ENCODE peak calls at places on chromosomes 5 and 9, in eight cellular contexts. One of them, this sample, is unnamed.
A peak's percentile ranks its signal among the peaks of the same experiment; 100 is the strongest.

GRCh38 chr9:107815782-107816181 is 326.2 kb upstream of the KLF4 start:
- DNase-seq in HAP-1: no peak
- DNase-seq in CD8-positive, alpha-beta T cell: no peak
- DNase-seq in cardiac fibroblast: no peak
- DNase-seq in lower leg skin: no peak
- DNase-seq in endothelial cell of umbilical vein: no peak
- DNase-seq in body of pancreas: no peak
- DNase-seq in H7: no peak
- DNase-seq in this sample: no peak

GRCh38 chr9:120366646-120367019 is 213.3 kb downstream of the CDK5RAP2 start:
- DNase-seq in HAP-1: no peak
- DNase-seq in CD8-positive, alpha-beta T cell: no peak
- DNase-seq in cardiac fibroblast: peak; percentile 94
- DNase-seq in lower leg skin: no peak
- DNase-seq in endothelial cell of umbilical vein: peak; percentile 83
- DNase-seq in body of pancreas: peak; percentile 51
- DNase-seq in H7: peak; percentile 80
- DNase-seq in this sample: peak; percentile 41

GRCh38 chr5:132859889-132860437 is 6.3 kb downstream of the GDF9 start:
- DNase-seq in HAP-1: no peak
- DNase-seq in CD8-positive, alpha-beta T cell: no peak
- DNase-seq in cardiac fibroblast: no peak
- DNase-seq in lower leg skin: no peak
- DNase-seq in endothelial cell of umbilical vein: no peak
- DNase-seq in body of pancreas: no peak
- DNase-seq in H7: no peak
- DNase-seq in this sample: no peak

GRCh38 chr9:80125731-80126264 is 554.0 kb downstream of the TLE4 start:
- DNase-seq in HAP-1: no peak
- DNase-seq in CD8-positive, alpha-beta T cell: no peak
- DNase-seq in cardiac fibroblast: no peak
- DNase-seq in lower leg skin: no peak
- DNase-seq in endothelial cell of umbilical vein: no peak
- DNase-seq in body of pancreas: no peak
- DNase-seq in H7: no peak
- DNase-seq in this sample: no peak

GRCh38 chr5:78592735-78593386 is 55.7 kb downstream of the LHFPL2 start:
- DNase-seq in HAP-1: no peak
- DNase-seq in CD8-positive, alpha-beta T cell: no peak
- DNase-seq in cardiac fibroblast: peak; percentile 38
- DNase-seq in lower leg skin: no peak
- DNase-seq in endothelial cell of umbilical vein: no peak
- DNase-seq in body of pancreas: no peak
- DNase-seq in H7: no peak
- DNase-seq in this sample: no peak

GRCh38 chr9:16442622-16443021 is 427.8 kb downstream of the BNC2 start:
- DNase-seq in HAP-1: no peak
- DNase-seq in CD8-positive, alpha-beta T cell: no peak
- DNase-seq in cardiac fibroblast: peak; percentile 62
- DNase-seq in lower leg skin: no peak
- DNase-seq in endothelial cell of umbilical vein: no peak
- DNase-seq in body of pancreas: no peak
- DNase-seq in H7: no peak
- DNase-seq in this sample: no peak

GRCh38 chr5:8396756-8397155 is 527.8 kb downstream of the MTRR start:
- DNase-seq in HAP-1: no peak
- DNase-seq in CD8-positive, alpha-beta T cell: no peak
- DNase-seq in cardiac fibroblast: no peak
- DNase-seq in lower leg skin: no peak
- DNase-seq in endothelial cell of umbilical vein: no peak
- DNase-seq in body of pancreas: no peak
- DNase-seq in H7: no peak
- DNase-seq in this sample: no peak

GRCh38 chr5:144102361-144102760 is 68.1 kb downstream of the YIPF5 start:
- DNase-seq in HAP-1: no peak
- DNase-seq in CD8-positive, alpha-beta T cell: no peak
- DNase-seq in cardiac fibroblast: no peak
- DNase-seq in lower leg skin: no peak
- DNase-seq in endothelial cell of umbilical vein: no peak
- DNase-seq in body of pancreas: no peak
- DNase-seq in H7: no peak
- DNase-seq in this sample: no peak

GRCh38 chr5:10288600-10289213 is 19.0 kb downstream of the CMBL start:
- DNase-seq in HAP-1: peak; percentile 24
- DNase-seq in CD8-positive, alpha-beta T cell: no peak
- DNase-seq in cardiac fibroblast: no peak
- DNase-seq in lower leg skin: peak; percentile 51
- DNase-seq in endothelial cell of umbilical vein: no peak
- DNase-seq in body of pancreas: peak; percentile 94
- DNase-seq in H7: peak; percentile 21
- DNase-seq in this sample: no peak

GRCh38 chr5:99099691-99100090 is 170.9 kb upstream of the CHD1 start:
- DNase-seq in HAP-1: no peak
- DNase-seq in CD8-positive, alpha-beta T cell: no peak
- DNase-seq in cardiac fibroblast: no peak
- DNase-seq in lower leg skin: no peak
- DNase-seq in endothelial cell of umbilical vein: no peak
- DNase-seq in body of pancreas: no peak
- DNase-seq in H7: no peak
- DNase-seq in this sample: no peak

GRCh38 chr5:99054972-99055371 is 126.2 kb upstream of the CHD1 start:
- DNase-seq in HAP-1: no peak
- DNase-seq in CD8-positive, alpha-beta T cell: no peak
- DNase-seq in cardiac fibroblast: no peak
- DNase-seq in lower leg skin: no peak
- DNase-seq in endothelial cell of umbilical vein: peak; percentile 73
- DNase-seq in body of pancreas: no peak
- DNase-seq in H7: no peak
- DNase-seq in this sample: no peak

GRCh38 chr5:150582281-150582791 is 58.1 kb upstream of the SYNPO start:
- DNase-seq in HAP-1: no peak
- DNase-seq in CD8-positive, alpha-beta T cell: no peak
- DNase-seq in cardiac fibroblast: peak; percentile 80
- DNase-seq in lower leg skin: no peak
- DNase-seq in endothelial cell of umbilical vein: peak; percentile 38
- DNase-seq in body of pancreas: peak; percentile 85
- DNase-seq in H7: no peak
- DNase-seq in this sample: no peak

GRCh38 chr5:132459983-132460834 is 30.4 kb downstream of the IRF1 start:
- DNase-seq in HAP-1: no peak
- DNase-seq in CD8-positive, alpha-beta T cell: no peak
- DNase-seq in cardiac fibroblast: no peak
- DNase-seq in lower leg skin: no peak
- DNase-seq in endothelial cell of umbilical vein: no peak
- DNase-seq in body of pancreas: peak; percentile 61
- DNase-seq in H7: peak; percentile 62
- DNase-seq in this sample: no peak

GRCh38 chr5:137563646-137564474 is 64.7 kb upstream of the SPOCK1 start:
- DNase-seq in HAP-1: no peak
- DNase-seq in CD8-positive, alpha-beta T cell: no peak
- DNase-seq in cardiac fibroblast: peak; percentile 94
- DNase-seq in lower leg skin: no peak
- DNase-seq in endothelial cell of umbilical vein: peak; percentile 95
- DNase-seq in body of pancreas: peak; percentile 34
- DNase-seq in H7: no peak
- DNase-seq in this sample: no peak
- H3K4me3 ChIP-seq in HAP-1: no peak overlapping the region
- H3K4me3 ChIP-seq in CD8-positive, alpha-beta T cell: no peak overlapping the region
- H3K4me3 ChIP-seq in cardiac fibroblast: no peak overlapping the region
- H3K4me3 ChIP-seq in lower leg skin: no peak overlapping the region
- H3K4me3 ChIP-seq in endothelial cell of umbilical vein: no peak overlapping the region
- H3K4me3 ChIP-seq in body of pancreas: no peak overlapping the region
- H3K4me3 ChIP-seq in H7: no peak overlapping the region
- H3K4me3 ChIP-seq in this sample: no peak overlapping the region

DNA sequence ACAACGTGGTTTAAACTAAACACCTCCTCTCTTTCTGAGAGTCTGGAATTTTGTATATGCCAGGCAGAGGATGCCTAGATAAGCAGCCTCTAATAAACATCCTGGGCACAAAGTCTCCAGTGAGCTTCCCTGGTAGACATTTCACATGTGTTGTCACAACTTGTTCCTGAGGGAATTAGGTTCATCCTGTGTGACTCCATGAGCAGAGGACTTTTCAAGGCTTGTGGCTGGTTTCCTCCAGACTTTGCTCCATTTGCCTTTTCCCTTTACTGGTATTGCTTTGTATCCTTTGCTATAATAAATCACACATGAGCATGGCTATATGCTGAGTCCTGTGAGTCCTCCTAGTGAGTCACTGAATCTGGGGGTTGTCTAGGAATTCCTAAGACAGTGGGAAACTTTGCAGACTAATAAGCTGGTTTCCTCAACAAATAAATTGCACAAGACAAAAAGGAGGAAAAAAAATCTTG is 77.4 kb downstream of the NR2F1-AS1 start:
- DNase-seq in HAP-1: no peak
- DNase-seq in CD8-positive, alpha-beta T cell: no peak
- DNase-seq in cardiac fibroblast: peak; percentile 86
- DNase-seq in lower leg skin: no peak
- DNase-seq in endothelial cell of umbilical vein: peak; percentile 79
- DNase-seq in body of pancreas: no peak
- DNase-seq in H7: no peak
- DNase-seq in this sample: no peak
- H3K4me3 ChIP-seq in HAP-1: no peak overlapping the region
- H3K4me3 ChIP-seq in CD8-positive, alpha-beta T cell: no peak overlapping the region
- H3K4me3 ChIP-seq in cardiac fibroblast: no peak overlapping the region
- H3K4me3 ChIP-seq in lower leg skin: no peak overlapping the region
- H3K4me3 ChIP-seq in endothelial cell of umbilical vein: no peak overlapping the region
- H3K4me3 ChIP-seq in body of pancreas: no peak overlapping the region
- H3K4me3 ChIP-seq in H7: no peak overlapping the region
- H3K4me3 ChIP-seq in this sample: no peak overlapping the region

GRCh38 chr5:51382759-51383493 is at the start of gene ISL1:
- DNase-seq in HAP-1: peak; percentile 91
- DNase-seq in CD8-positive, alpha-beta T cell: no peak
- DNase-seq in cardiac fibroblast: peak; percentile 57
- DNase-seq in lower leg skin: no peak
- DNase-seq in endothelial cell of umbilical vein: peak; percentile 90
- DNase-seq in body of pancreas: peak; percentile 69
- DNase-seq in H7: peak; percentile 94
- DNase-seq in this sample: no peak
- H3K4me3 ChIP-seq in HAP-1: peak within 1 kb of the TSS; percentile 44
- H3K4me3 ChIP-seq in CD8-positive, alpha-beta T cell: no peak within 1 kb of the TSS
- H3K4me3 ChIP-seq in cardiac fibroblast: peak within 1 kb of the TSS; percentile 37
- H3K4me3 ChIP-seq in lower leg skin: peak within 1 kb of the TSS; percentile 22
- H3K4me3 ChIP-seq in endothelial cell of umbilical vein: peak within 1 kb of the TSS; percentile 46
- H3K4me3 ChIP-seq in body of pancreas: peak within 1 kb of the TSS; percentile 0
- H3K4me3 ChIP-seq in H7: peak within 1 kb of the TSS; percentile 57
- H3K4me3 ChIP-seq in this sample: peak within 1 kb of the TSS; percentile 38

GRCh38 chr5:168656633-168657032 is 77.5 kb upstream of the PANK3 start:
- DNase-seq in HAP-1: no peak
- DNase-seq in CD8-positive, alpha-beta T cell: no peak
- DNase-seq in cardiac fibroblast: peak; percentile 93
- DNase-seq in lower leg skin: peak; percentile 35
- DNase-seq in endothelial cell of umbilical vein: no peak
- DNase-seq in body of pancreas: no peak
- DNase-seq in H7: no peak
- DNase-seq in this sample: no peak

GRCh38 chr5:168661593-168662485 is 82.7 kb upstream of the PANK3 start:
- DNase-seq in HAP-1: no peak
- DNase-seq in CD8-positive, alpha-beta T cell: no peak
- DNase-seq in cardiac fibroblast: no peak
- DNase-seq in lower leg skin: no peak
- DNase-seq in endothelial cell of umbilical vein: no peak
- DNase-seq in body of pancreas: no peak
- DNase-seq in H7: no peak
- DNase-seq in this sample: no peak

GRCh38 chr5:168660691-168661090 is 81.5 kb upstream of the PANK3 start:
- DNase-seq in HAP-1: no peak
- DNase-seq in CD8-positive, alpha-beta T cell: no peak
- DNase-seq in cardiac fibroblast: no peak
- DNase-seq in lower leg skin: no peak
- DNase-seq in endothelial cell of umbilical vein: no peak
- DNase-seq in body of pancreas: no peak
- DNase-seq in H7: no peak
- DNase-seq in this sample: no peak

GRCh38 chr5:168658394-168658793 is 79.2 kb upstream of the PANK3 start:
- DNase-seq in HAP-1: no peak
- DNase-seq in CD8-positive, alpha-beta T cell: no peak
- DNase-seq in cardiac fibroblast: peak; percentile 69
- DNase-seq in lower leg skin: no peak
- DNase-seq in endothelial cell of umbilical vein: no peak
- DNase-seq in body of pancreas: no peak
- DNase-seq in H7: no peak
- DNase-seq in this sample: no peak

DNA sequence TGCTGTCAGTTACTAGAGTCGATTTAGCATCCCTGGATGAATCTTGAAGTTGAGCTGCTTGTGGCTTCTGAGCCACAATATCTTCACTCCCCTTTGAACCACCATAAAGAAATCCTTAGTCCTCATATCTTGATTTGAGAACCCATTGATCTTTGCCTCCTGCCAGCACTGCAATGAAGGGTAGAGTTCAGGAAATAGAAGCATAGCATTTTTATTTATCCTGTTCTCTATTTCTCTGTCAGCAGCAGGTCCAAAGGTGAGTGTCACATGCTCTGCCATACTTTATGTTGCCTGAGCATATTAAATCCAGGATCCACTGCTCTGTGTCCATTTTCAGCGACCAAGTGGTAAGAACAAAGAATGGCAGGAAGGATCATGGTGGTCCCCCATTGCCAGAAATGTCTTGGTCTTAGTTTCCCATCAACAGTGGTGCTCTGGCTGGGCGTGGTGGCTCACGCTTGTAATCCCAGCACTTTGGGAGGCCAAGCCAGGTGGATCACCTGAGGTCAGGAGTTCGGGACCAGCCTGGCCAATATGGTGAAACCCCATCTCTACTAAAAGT is 80.2 kb upstream of the PANK3 start:
- DNase-seq in HAP-1: no peak
- DNase-seq in CD8-positive, alpha-beta T cell: no peak
- DNase-seq in cardiac fibroblast: no peak
- DNase-seq in lower leg skin: no peak
- DNase-seq in endothelial cell of umbilical vein: no peak
- DNase-seq in body of pancreas: no peak
- DNase-seq in H7: no peak
- DNase-seq in this sample: no peak
- H3K4me3 ChIP-seq in HAP-1: no peak overlapping the region
- H3K4me3 ChIP-seq in CD8-positive, alpha-beta T cell: no peak overlapping the region
- H3K4me3 ChIP-seq in cardiac fibroblast: no peak overlapping the region
- H3K4me3 ChIP-seq in lower leg skin: no peak overlapping the region
- H3K4me3 ChIP-seq in endothelial cell of umbilical vein: no peak overlapping the region
- H3K4me3 ChIP-seq in body of pancreas: no peak overlapping the region
- H3K4me3 ChIP-seq in H7: no peak overlapping the region
- H3K4me3 ChIP-seq in this sample: no peak overlapping the region

This sample was measured in iPS DF 6.9.